ENCODE peak calls at places on chromosomes 13 and 19, in six cellular contexts. W, V, C, S, K and A are unnamed samples.

GRCh38 chr13:113815151-113816058 is 48.5 kb downstream of the GAS6 start:
- DNase-seq in W (no peak), V (no peak), C (no peak), S (no peak), K (no peak), A (no peak)

GRCh38 chr19:17075860-17076538 is 422 bp downstream of the MYO9B start:
- DNase-seq in W (peak), V (peak), C (peak), S (peak), K (peak), A (no peak)

GRCh38 chr19:47280183-47280797 is 5.6 kb downstream of the INAFM1 start:
- DNase-seq in W (no peak), V (no peak), C (peak), S (no peak), K (peak), A (peak)

GRCh38 chr19:8036438-8037099 is 16.0 kb upstream of the CCL25 start:
- DNase-seq in W (no peak), V (no peak), C (no peak), S (no peak), K (no peak), A (no peak)

GRCh38 chr13:106213028-106213427 is 322.4 kb downstream of the EFNB2 start:
- DNase-seq in W (no peak), V (no peak), C (no peak), S (no peak), K (no peak), A (no peak)

GRCh38 chr13:30196025-30196424 is 111.3 kb downstream of the KATNAL1 start:
- DNase-seq in W (peak), V (no peak), C (peak), S (no peak), K (no peak), A (no peak)

GRCh38 chr19:48252625-48253024 is 3.1 kb downstream of the CARD8 start:
- DNase-seq in W (no peak), V (no peak), C (no peak), S (no peak), K (no peak), A (no peak)

GRCh38 chr13:36998624-36999041 is 507 bp downstream of the ALG5 start:
- DNase-seq in W (no peak), V (peak), C (peak), S (peak), K (no peak), A (peak)

GRCh38 chr13:102317593-102317992 is 84.3 kb downstream of the FGF14 start:
- DNase-seq in W (peak), V (peak), C (peak), S (peak), K (peak), A (peak)

GRCh38 chr13:39417131-39417530 is 185.9 kb downstream of the LHFPL6 start:
- DNase-seq in W (no peak), V (no peak), C (no peak), S (no peak), K (no peak), A (no peak)

GRCh38 chr19:53365899-53366493 is 491 bp downstream of the ZNF525 start:
- DNase-seq in W (no peak), V (no peak), C (peak), S (peak), K (no peak), A (no peak)

GRCh38 chr13:43991773-43992201 is 112.1 kb downstream of the LACC1 start:
- DNase-seq in W (no peak), V (no peak), C (no peak), S (no peak), K (no peak), A (peak)

GRCh38 chr13:36981156-36981743 is 17.9 kb downstream of the ALG5 start:
- DNase-seq in W (peak), V (no peak), C (no peak), S (no peak), K (no peak), A (no peak)

GRCh38 chr13:79226250-79226649 is 179.8 kb downstream of the RBM26 start:
- DNase-seq in W (no peak), V (no peak), C (no peak), S (no peak), K (no peak), A (no peak)

GRCh38 chr19:21749090-21749489 is 18.3 kb downstream of the ZNF100 start:
- DNase-seq in W (peak), V (no peak), C (no peak), S (no peak), K (no peak), A (no peak)

GRCh38 chr13:28031220-28031903 is 42.9 kb upstream of the URAD start:
- DNase-seq in W (no peak), V (peak), C (peak), S (peak), K (no peak), A (no peak)

GRCh38 chr13:26619321-26619720 is 61.8 kb downstream of the WASF3 start:
- DNase-seq in W (peak), V (no peak), C (no peak), S (no peak), K (no peak), A (no peak)

GRCh38 chr19:7386308-7386707 is 37.6 kb downstream of the ARHGEF18 start:
- DNase-seq in W (no peak), V (no peak), C (no peak), S (peak), K (no peak), A (no peak)

GRCh38 chr19:39677931-39678889 is 22.5 kb downstream of the LGALS16 start:
- DNase-seq in W (peak), V (no peak), C (peak), S (peak), K (peak), A (no peak)

GRCh38 chr19:4224470-4224869 is 4.9 kb upstream of the EBI3 start:
- DNase-seq in W (no peak), V (no peak), C (no peak), S (no peak), K (no peak), A (no peak)

GRCh38 chr13:29589234-29589633 is 6.3 kb downstream of the SLC7A1 start:
- DNase-seq in W (peak), V (no peak), C (no peak), S (no peak), K (no peak), A (peak)

DNA sequence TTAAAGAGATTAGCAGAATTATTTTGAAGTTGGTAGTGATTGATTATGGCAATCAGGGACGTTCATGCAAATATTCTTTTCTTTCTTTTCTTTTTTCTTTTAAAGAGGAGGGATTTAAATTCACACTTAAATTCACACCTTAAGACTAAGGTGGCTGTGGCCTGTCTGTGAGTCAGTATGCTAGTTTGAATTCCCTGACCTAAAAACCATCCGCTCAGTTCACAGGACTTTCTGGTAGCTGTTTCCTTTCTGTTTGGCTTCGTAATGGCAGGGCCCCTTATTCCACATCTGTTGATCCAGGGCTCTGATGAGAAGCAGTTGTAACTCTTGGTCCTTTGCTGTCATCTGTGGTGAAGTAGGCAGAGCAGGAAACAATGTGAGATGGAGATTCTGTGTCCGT is 7.5 kb downstream of the TNFSF11 start:
- DNase-seq in W (no peak), V (no peak), C (no peak), S (no peak), K (no peak), A (no peak)
- TF ChIP-seq POLR2A in W (no peak), V (no peak), C (no peak), S (no peak), K (no peak), A (no peak)

DNA sequence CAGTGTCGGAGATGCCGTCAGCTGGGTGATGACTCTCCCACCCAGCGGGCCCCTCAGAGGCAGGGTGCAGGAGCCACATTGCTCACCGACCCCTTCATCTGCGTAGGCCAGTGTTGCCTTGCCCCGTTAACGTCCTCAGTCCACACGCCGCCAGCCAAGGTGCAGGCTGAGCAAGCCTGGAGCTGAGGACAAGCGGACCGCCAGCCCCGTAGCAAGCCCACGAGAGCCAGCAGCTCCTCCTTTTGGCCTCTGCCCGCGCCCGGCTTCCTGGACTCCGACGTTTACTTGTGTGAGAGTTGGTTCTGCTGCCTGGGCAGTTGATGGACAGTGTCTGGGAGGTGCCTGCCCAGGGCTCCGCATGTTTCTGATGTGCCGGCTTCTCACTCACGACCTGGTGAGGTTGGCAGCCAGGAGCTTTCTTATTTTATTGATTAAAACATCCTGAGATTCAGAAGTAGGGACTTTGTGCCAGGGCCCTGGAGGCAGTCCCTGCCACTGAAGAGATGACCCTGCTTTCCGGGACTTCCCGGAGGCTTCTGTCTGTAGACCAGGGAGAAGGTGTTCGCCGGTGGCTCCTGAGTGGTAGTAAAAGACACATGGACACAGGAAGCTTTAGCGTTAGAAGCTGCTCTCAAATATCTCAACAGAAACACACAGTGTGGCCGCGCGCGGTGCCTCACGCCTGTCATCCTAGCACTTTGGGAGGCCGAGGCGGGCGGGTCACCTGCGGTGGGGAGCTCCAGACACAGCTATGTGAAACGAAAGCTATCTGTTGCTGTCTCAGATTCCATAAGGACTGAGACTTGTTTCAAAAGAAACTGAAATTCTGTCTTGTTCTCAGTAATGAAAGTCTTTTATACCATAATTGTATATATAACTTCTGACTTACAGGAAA is 5.9 kb downstream of the DAZAP1 start:
- DNase-seq in W (no peak), V (no peak), C (peak), S (no peak), K (no peak), A (no peak)
- TF ChIP-seq POLR2A in W (no peak), V (no peak), C (no peak), S (no peak), K (no peak), A (no peak)

DNA sequence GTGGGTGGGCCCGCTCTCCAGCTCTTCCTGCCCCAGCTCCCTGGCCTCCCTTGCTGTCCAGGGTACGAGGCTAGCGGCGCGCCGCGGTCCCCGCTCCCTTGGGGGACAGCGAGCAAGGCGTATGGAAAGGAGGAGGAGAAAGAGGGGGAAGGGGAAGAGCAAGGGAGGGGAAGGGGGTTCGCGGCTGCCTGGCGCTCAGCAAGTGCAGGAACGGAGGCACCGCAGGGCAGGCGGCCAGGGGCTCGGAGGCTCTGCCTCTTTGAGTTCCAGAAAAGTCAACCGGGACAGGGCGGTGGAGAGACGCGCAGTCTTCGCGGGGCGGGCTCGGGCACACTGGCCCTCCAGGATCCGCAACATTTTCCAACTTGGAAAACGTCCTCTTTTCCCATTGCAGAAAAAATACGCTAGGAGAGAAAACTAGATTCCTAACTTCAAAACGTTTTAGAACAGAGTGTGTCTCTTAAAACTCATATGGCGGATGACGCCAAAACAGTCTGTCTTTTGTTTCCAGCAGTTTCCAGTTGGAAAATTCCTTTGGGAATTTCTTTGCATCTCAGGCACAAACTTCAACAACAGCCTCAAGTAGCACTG is 23.1 kb upstream of the TNFRSF19 start:
- DNase-seq in W (peak), V (no peak), C (peak), S (no peak), K (no peak), A (peak)
- TF ChIP-seq POLR2A in W (no peak), V (no peak), C (no peak), S (no peak), K (no peak), A (no peak)

GRCh38 chr19:55391191-55391670 is 5.5 kb downstream of the RPL28 start:
- DNase-seq in W (no peak), V (no peak), C (no peak), S (no peak), K (no peak), A (no peak)
- TF ChIP-seq POLR2A in W (peak), V (no peak), C (no peak), S (no peak), K (no peak), A (no peak)

GRCh38 chr13:33188093-33188882 is 97.3 kb downstream of the STARD13 start:
- DNase-seq in W (peak), V (no peak), C (no peak), S (no peak), K (no peak), A (no peak)
- TF ChIP-seq POLR2A in W (no peak), V (no peak), C (no peak), S (no peak), K (no peak), A (no peak)